ENCODE peak calls at places on chromosomes 11 and 22, in five cellular contexts. Y is coronary artery, R is mesenchymal stem cell, L is right lobe of liver, E is AG08395. Z is an unnamed sample.

GRCh38 chr11:66843776-66844495 is 695 bp downstream of the RCE1 start:
- DNase-seq in Y (peak; percentile 47), R (no peak), L (no peak), E (no peak), Z (no peak)

GRCh38 chr11:719214-720016 is 13.4 kb downstream of the EPS8L2 start:
- DNase-seq in Y (peak; percentile 71), R (no peak), L (no peak), E (no peak), Z (no peak)

GRCh38 chr11:117511483-117511934 is 183.9 kb downstream of the CEP164 start:
- DNase-seq in Y (no peak), R (no peak), L (no peak), E (no peak), Z (no peak)

GRCh38 chr11:2725367-2726300 is 25.8 kb upstream of the KCNQ1OT1 start:
- DNase-seq in Y (no peak), R (no peak), L (no peak), E (peak; percentile 33), Z (no peak)

GRCh38 chr11:45289369-45289768 is 3.2 kb upstream of the SYT13 start:
- DNase-seq in Y (no peak), R (peak; percentile 73), L (no peak), E (peak; percentile 72), Z (peak; percentile 69)

GRCh38 chr11:76554767-76555166 is 109.9 kb downstream of the EMSY start:
- DNase-seq in Y (no peak), R (no peak), L (no peak), E (no peak), Z (no peak)

GRCh38 chr11:72738199-72739141 is 13.7 kb downstream of the ARAP1 start:
- DNase-seq in Y (no peak), R (peak; percentile 67), L (peak; percentile 75), E (peak; percentile 79), Z (peak; percentile 48)

GRCh38 chr22:29299136-29299900 is 7.1 kb upstream of the GAS2L1 start:
- DNase-seq in Y (no peak), R (no peak), L (no peak), E (no peak), Z (no peak)

GRCh38 chr22:18152519-18152918 is 2.5 kb downstream of the USP18 start:
- DNase-seq in Y (peak; percentile 26), R (no peak), L (no peak), E (no peak), Z (no peak)

GRCh38 chr11:86244063-86244521 is 461 bp upstream of the EED start:
- DNase-seq in Y (peak; percentile 90), R (no peak), L (peak; percentile 88), E (peak; percentile 95), Z (no peak)

GRCh38 chr11:1943977-1944376 is 3.2 kb upstream of the MRPL23 start:
- DNase-seq in Y (no peak), R (no peak), L (peak; percentile 27), E (no peak), Z (peak; percentile 24)

GRCh38 chr11:12864316-12865156 is 144.6 kb upstream of the RASSF10 start:
- DNase-seq in Y (no peak), R (peak; percentile 98), L (no peak), E (peak; percentile 71), Z (no peak)

GRCh38 chr11:73387594-73388021 is 11.4 kb downstream of the RELT start:
- DNase-seq in Y (no peak), R (no peak), L (no peak), E (no peak), Z (no peak)

GRCh38 chr11:30128269-30128932 is 102.4 kb upstream of the FSHB start:
- DNase-seq in Y (no peak), R (peak; percentile 5), L (no peak), E (peak; percentile 70), Z (peak; percentile 83)

GRCh38 chr11:346529-346928 is 22.8 kb upstream of the B4GALNT4 start:
- DNase-seq in Y (no peak), R (no peak), L (no peak), E (no peak), Z (no peak)

GRCh38 chr22:27554106-27554814 is 247.3 kb downstream of the MN1 start:
- DNase-seq in Y (no peak), R (peak; percentile 46), L (no peak), E (peak; percentile 65), Z (peak; percentile 21)

GRCh38 chr11:475941-476340 is 25.9 kb downstream of the PTDSS2 start:
- DNase-seq in Y (no peak), R (no peak), L (no peak), E (no peak), Z (no peak)

GRCh38 chr11:33195391-33196190 is 34.3 kb upstream of the CSTF3 start:
- DNase-seq in Y (no peak), R (peak; percentile 47), L (no peak), E (no peak), Z (no peak)

GRCh38 chr11:9002920-9003572 is 755 bp downstream of the NRIP3 start:
- DNase-seq in Y (no peak), R (no peak), L (no peak), E (no peak), Z (no peak)

GRCh38 chr11:102426000-102426399 is 26.6 kb downstream of the TMEM123 start:
- DNase-seq in Y (no peak), R (no peak), L (no peak), E (no peak), Z (no peak)

GRCh38 chr11:130634186-130634585 is 185.7 kb downstream of the ADAMTS15 start:
- DNase-seq in Y (peak; percentile 64), R (no peak), L (no peak), E (no peak), Z (no peak)

GRCh38 chr11:15793032-15793996 is 563.0 kb downstream of the SOX6 start:
- DNase-seq in Y (no peak), R (peak; percentile 96), L (no peak), E (peak; percentile 28), Z (peak; percentile 86)

GRCh38 chr22:19668748-19669147 is 45.6 kb upstream of the SEPTIN5 start:
- DNase-seq in Y (no peak), R (no peak), L (no peak), E (no peak), Z (no peak)

GRCh38 chr11:65870706-65871681 is 1.6 kb downstream of the EFEMP2 start:
- DNase-seq in Y (no peak), R (peak; percentile 69), L (peak; percentile 52), E (no peak), Z (no peak)

GRCh38 chr11:3920148-3920852 is 64.8 kb downstream of the STIM1 start:
- DNase-seq in Y (peak; percentile 76), R (peak; percentile 63), L (no peak), E (peak; percentile 38), Z (peak; percentile 75)

GRCh38 chr11:85029964-85030363 is 597.2 kb downstream of the DLG2 start:
- DNase-seq in Y (no peak), R (peak; percentile 75), L (no peak), E (no peak), Z (peak; percentile 48)

GRCh38 chr11:46666982-46667590 is 33.3 kb downstream of the ARHGAP1 start:
- DNase-seq in Y (no peak), R (no peak), L (no peak), E (no peak), Z (no peak)